ENCODE peak calls at places on chromosomes 2 and 18, in ten cellular contexts. I is fibroblast of lung, X is ovary, F is adrenal gland, Z is choroid plexus epithelial cell, N is cardiac muscle cell, D is thyroid gland, H is dorsolateral prefrontal cortex, O is DND-41, S is tibial artery. U is an unnamed sample.
A peak's percentile ranks its signal among the peaks of the same experiment; 100 is the strongest.

GRCh38 chr2:203909192-203909945 is 27.2 kb upstream of the ICOS start:
- DNase-seq in I (peak; percentile 84), X (no peak), F (no peak), Z (peak; percentile 86), N (peak; percentile 47), D (no peak), H (no peak), O (peak; percentile 26), S (no peak), U (peak; percentile 66)

GRCh38 chr2:164150601-164151000 is 414.8 kb upstream of the FIGN start:
- DNase-seq in I (peak; percentile 67), X (no peak), F (no peak), Z (peak; percentile 56), N (no peak), D (no peak), H (no peak), O (no peak), S (no peak), U (peak; percentile 40)

GRCh38 chr18:51107082-51107481 is 77.1 kb downstream of the SMAD4 start:
- DNase-seq in I (no peak), X (no peak), F (no peak), Z (no peak), N (no peak), D (no peak), H (no peak), O (no peak), S (no peak), U (no peak)

GRCh38 chr2:33210626-33211025 is 263.9 kb downstream of the LTBP1 start:
- DNase-seq in I (peak; percentile 97), X (peak; percentile 27), F (no peak), Z (peak; percentile 94), N (no peak), D (no peak), H (no peak), O (no peak), S (peak; percentile 60), U (peak; percentile 95)

GRCh38 chr2:234447963-234448362 is 48.9 kb downstream of the ARL4C start:
- DNase-seq in I (no peak), X (no peak), F (no peak), Z (no peak), N (no peak), D (no peak), H (no peak), O (no peak), S (no peak), U (no peak)

GRCh38 chr2:85472265-85472664 is 53.8 kb downstream of the SH2D6 start:
- DNase-seq in I (no peak), X (no peak), F (no peak), Z (no peak), N (no peak), D (no peak), H (no peak), O (no peak), S (no peak), U (no peak)

GRCh38 chr2:237231593-237231992 is 145.9 kb downstream of the COPS8 start:
- DNase-seq in I (no peak), X (no peak), F (no peak), Z (no peak), N (no peak), D (no peak), H (no peak), O (no peak), S (no peak), U (no peak)

GRCh38 chr2:1808921-1809551 is 64.7 kb upstream of the PXDN start:
- DNase-seq in I (no peak), X (no peak), F (no peak), Z (no peak), N (no peak), D (no peak), H (no peak), O (no peak), S (no peak), U (no peak)

GRCh38 chr2:196274387-196274809 is 103.0 kb upstream of the STK17B start:
- DNase-seq in I (peak; percentile 49), X (no peak), F (no peak), Z (peak; percentile 85), N (peak; percentile 35), D (peak; percentile 17), H (no peak), O (peak; percentile 52), S (peak; percentile 32), U (peak; percentile 48)

GRCh38 chr2:197782121-197782520 is 3.0 kb downstream of the BOLL start:
- DNase-seq in I (no peak), X (no peak), F (no peak), Z (no peak), N (no peak), D (no peak), H (no peak), O (no peak), S (no peak), U (no peak)

GRCh38 chr2:19195681-19196080 is 162.7 kb downstream of the OSR1 start:
- DNase-seq in I (no peak), X (no peak), F (no peak), Z (peak; percentile 61), N (no peak), D (no peak), H (no peak), O (no peak), S (no peak), U (no peak)

GRCh38 chr18:48762836-48763713 is 187.7 kb downstream of the SMAD7 start:
- DNase-seq in I (no peak), X (no peak), F (no peak), Z (no peak), N (no peak), D (peak; percentile 35), H (no peak), O (no peak), S (no peak), U (no peak)

GRCh38 chr2:7619203-7619602 is 702.0 kb downstream of the RNF144A start:
- DNase-seq in I (no peak), X (no peak), F (no peak), Z (no peak), N (no peak), D (no peak), H (no peak), O (no peak), S (no peak), U (no peak)

GRCh38 chr2:224931956-224932355 is 110.3 kb downstream of the DOCK10 start:
- DNase-seq in I (no peak), X (no peak), F (no peak), Z (no peak), N (no peak), D (no peak), H (no peak), O (no peak), S (no peak), U (no peak)
- TF ChIP-seq CTCF in I (no peak), X (no peak), F (no peak), Z (no peak), N (no peak), D (no peak), H (no peak), O (no peak), S (no peak), U (no peak)

DNA sequence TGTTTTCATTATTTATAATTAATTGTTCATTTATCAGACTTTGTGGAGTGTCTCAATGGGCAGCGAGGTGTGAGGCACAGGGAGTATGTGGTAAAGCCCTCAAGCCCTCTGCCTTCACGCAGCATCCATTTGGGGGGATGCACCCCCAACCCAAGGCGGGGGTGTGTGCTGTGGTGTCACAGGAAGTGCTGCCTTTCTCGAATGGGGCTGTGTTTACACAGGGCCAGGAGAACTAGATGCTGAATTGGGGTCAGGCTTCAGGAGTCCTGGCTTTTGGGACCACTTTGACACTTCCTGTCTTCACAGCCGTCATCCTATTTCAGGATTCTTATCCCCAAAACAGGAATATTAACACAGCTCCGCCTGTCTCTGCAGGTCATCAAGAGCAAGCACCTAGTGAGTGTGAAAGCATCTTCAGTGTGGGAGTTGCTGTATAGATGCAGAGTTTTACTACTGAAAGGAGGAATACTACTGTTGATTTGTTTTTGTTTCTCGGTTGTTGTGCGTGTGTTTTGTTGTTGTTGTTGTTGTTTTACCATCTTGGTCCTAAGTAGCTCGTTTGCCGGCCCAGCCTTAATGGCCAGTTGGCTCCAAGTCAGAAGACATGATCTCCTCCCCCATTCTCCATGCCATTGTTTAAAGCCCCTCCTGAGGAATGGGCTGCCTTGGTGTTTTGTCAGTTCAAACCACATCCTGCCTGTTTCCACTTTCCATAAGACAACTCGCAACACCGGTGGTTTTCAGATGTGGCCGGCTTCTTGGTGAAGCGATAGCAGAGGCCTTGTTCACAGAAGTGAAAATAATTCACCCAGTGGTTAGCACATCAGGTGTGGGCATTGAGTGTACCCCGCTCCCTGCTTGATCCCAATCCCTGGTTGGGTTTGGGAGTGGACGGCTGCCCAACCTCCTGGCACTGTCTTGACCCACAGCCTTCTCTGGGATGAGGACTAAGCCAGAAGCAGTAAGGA is 221.3 kb downstream of the BCL2 start:
- DNase-seq in I (no peak), X (no peak), F (no peak), Z (no peak), N (no peak), D (no peak), H (no peak), O (peak; percentile 94), S (no peak), U (no peak)
- H3K4me3 ChIP-seq in I (no peak overlapping the region), X (no peak overlapping the region), F (no peak overlapping the region), Z (no peak overlapping the region), N (no peak overlapping the region), D (no peak overlapping the region), H (no peak overlapping the region), O (no peak overlapping the region), S (no peak overlapping the region), U (no peak overlapping the region)

GRCh38 chr2:157596992-157597681 is 31.5 kb downstream of the ACVR1C start:
- DNase-seq in I (peak; percentile 10), X (no peak), F (no peak), Z (peak; percentile 29), N (peak; percentile 44), D (peak; percentile 32), H (no peak), O (no peak), S (no peak), U (no peak)
- TF ChIP-seq CTCF in I (peak; percentile 31), X (no peak), F (peak; percentile 23), Z (peak; percentile 63), N (peak; percentile 52), D (peak; percentile 22), H (peak; percentile 34), O (no peak), S (peak; percentile 28), U (peak; percentile 32)

GRCh38 chr2:207929923-207930322 is 95.4 kb downstream of the PLEKHM3 start:
- DNase-seq in I (no peak), X (no peak), F (no peak), Z (no peak), N (no peak), D (no peak), H (no peak), O (no peak), S (no peak), U (no peak)

GRCh38 chr2:207934720-207935119 is 90.6 kb downstream of the PLEKHM3 start:
- DNase-seq in I (no peak), X (no peak), F (no peak), Z (no peak), N (no peak), D (no peak), H (no peak), O (no peak), S (no peak), U (no peak)

GRCh38 chr2:207928079-207928478 is 97.2 kb downstream of the PLEKHM3 start:
- DNase-seq in I (no peak), X (no peak), F (no peak), Z (peak; percentile 2), N (no peak), D (no peak), H (no peak), O (no peak), S (no peak), U (no peak)

GRCh38 chr2:207933396-207934045 is 91.8 kb downstream of the PLEKHM3 start:
- DNase-seq in I (no peak), X (no peak), F (no peak), Z (no peak), N (no peak), D (peak; percentile 64), H (no peak), O (no peak), S (no peak), U (no peak)

GRCh38 chr2:207930747-207931146 is 94.6 kb downstream of the PLEKHM3 start:
- DNase-seq in I (no peak), X (no peak), F (peak; percentile 42), Z (no peak), N (no peak), D (peak; percentile 30), H (no peak), O (no peak), S (no peak), U (no peak)
- H3K4me3 ChIP-seq in I (no peak overlapping the region), X (no peak overlapping the region), F (peak overlapping the region; percentile 35), Z (no peak overlapping the region), N (no peak overlapping the region), D (no peak overlapping the region), H (no peak overlapping the region), O (no peak overlapping the region), S (no peak overlapping the region), U (no peak overlapping the region)